ENCODE peak calls at places on chromosomes 2 and 18, in eight cellular contexts. F, Q, M, Z, H, T, P and D are unnamed samples.

GRCh38 chr18:74146756-74147155 is 878 bp downstream of the FBXO15 start:
- DNase-seq in H (no peak), M (peak), Q (no peak), P (no peak), Z (peak), T (no peak), F (no peak), D (no peak)

GRCh38 chr2:64329848-64330247 is 124.1 kb upstream of the LGALSL start:
- DNase-seq in H (no peak), T (peak), Z (no peak), M (peak), Q (peak), P (no peak), F (no peak), D (no peak)

GRCh38 chr18:75210274-75211001 is at the start of gene TSHZ1:
- DNase-seq in T (peak), H (no peak), Z (peak), P (peak), Q (peak), F (peak), M (peak), D (peak)

GRCh38 chr18:57786038-57786437 is 17.1 kb downstream of the ATP8B1 start:
- DNase-seq in Q (no peak), T (no peak), H (no peak), P (no peak), Z (no peak), M (no peak), F (no peak), D (no peak)

GRCh38 chr2:28391564-28392296 is 928 bp upstream of the FOSL2 start:
- DNase-seq in M (peak), F (peak), T (peak), P (peak), Z (peak), H (peak), Q (peak), D (peak)

GRCh38 chr2:227853204-227853629 is 18.2 kb upstream of the DAW1 start:
- DNase-seq in M (peak), P (peak), Q (no peak), T (no peak), F (no peak), Z (no peak), H (no peak), D (no peak)

GRCh38 chr18:48565105-48565504 is 26.3 kb downstream of the CTIF start:
- DNase-seq in Z (no peak), Q (no peak), T (peak), F (no peak), P (no peak), M (no peak), H (no peak), D (no peak)

GRCh38 chr2:240451791-240452470 is 16.5 kb downstream of the GPC1 start:
- DNase-seq in H (no peak), Z (no peak), P (no peak), M (no peak), F (no peak), T (no peak), Q (no peak), D (no peak)

GRCh38 chr2:204357175-204357695 is 188.0 kb upstream of the PARD3B start:
- DNase-seq in Z (no peak), T (no peak), H (no peak), P (no peak), F (no peak), Q (no peak), M (no peak), D (no peak)

GRCh38 chr2:47654790-47655562 is 128.0 kb upstream of the MSH6 start:
- DNase-seq in H (peak), F (no peak), Z (no peak), T (no peak), M (no peak), Q (no peak), P (peak), D (no peak)